ENCODE peak calls at places on chromosomes 1 and 21, in five cellular contexts. One of them, this sample, is unnamed.
A peak's percentile ranks its signal among the peaks of the same experiment; 100 is the strongest.

GRCh38 chr1:66312316-66312715 is 221.6 kb upstream of the SGIP1 start:
- DNase-seq in left ventricle myocardium inferior: no peak
- DNase-seq in OCI-LY7: no peak
- DNase-seq in stimulated activated CD4-positive, alpha-beta T cell treated with anti-CD3 and anti-CD28 coated beads, TNF-alpha, amount 100 ng/mL, for 1 hour: no peak
- DNase-seq in HEK293T: no peak
- DNase-seq in this sample: no peak

GRCh38 chr21:38438476-38438893 is 59.8 kb downstream of the ERG start:
- DNase-seq in OCI-LY7: no peak
- DNase-seq in HEK293T: no peak
- DNase-seq in left ventricle myocardium inferior: peak; percentile 67
- DNase-seq in stimulated activated CD4-positive, alpha-beta T cell treated with anti-CD3 and anti-CD28 coated beads, TNF-alpha, amount 100 ng/mL, for 1 hour: no peak
- DNase-seq in this sample: no peak

GRCh38 chr1:223670458-223671159 is 5.1 kb upstream of the CAPN8 start:
- DNase-seq in HEK293T: peak; percentile 72
- DNase-seq in left ventricle myocardium inferior: no peak
- DNase-seq in OCI-LY7: peak; percentile 8
- DNase-seq in stimulated activated CD4-positive, alpha-beta T cell treated with anti-CD3 and anti-CD28 coated beads, TNF-alpha, amount 100 ng/mL, for 1 hour: no peak
- DNase-seq in this sample: peak; percentile 17

GRCh38 chr1:43056981-43057391 is 98.3 kb upstream of the SLC2A1 start:
- DNase-seq in OCI-LY7: no peak
- DNase-seq in HEK293T: no peak
- DNase-seq in left ventricle myocardium inferior: no peak
- DNase-seq in stimulated activated CD4-positive, alpha-beta T cell treated with anti-CD3 and anti-CD28 coated beads, TNF-alpha, amount 100 ng/mL, for 1 hour: no peak
- DNase-seq in this sample: no peak

GRCh38 chr1:10906866-10907519 is 105.5 kb upstream of the TARDBP start:
- DNase-seq in stimulated activated CD4-positive, alpha-beta T cell treated with anti-CD3 and anti-CD28 coated beads, TNF-alpha, amount 100 ng/mL, for 1 hour: no peak
- DNase-seq in left ventricle myocardium inferior: no peak
- DNase-seq in HEK293T: no peak
- DNase-seq in OCI-LY7: no peak
- DNase-seq in this sample: no peak

GRCh38 chr1:70994753-70995152 is 52.9 kb downstream of the PTGER3 start:
- DNase-seq in OCI-LY7: peak; percentile 7
- DNase-seq in HEK293T: no peak
- DNase-seq in left ventricle myocardium inferior: no peak
- DNase-seq in stimulated activated CD4-positive, alpha-beta T cell treated with anti-CD3 and anti-CD28 coated beads, TNF-alpha, amount 100 ng/mL, for 1 hour: no peak
- DNase-seq in this sample: no peak

GRCh38 chr1:117371436-117372151 is 4.3 kb downstream of the MAN1A2 start:
- DNase-seq in stimulated activated CD4-positive, alpha-beta T cell treated with anti-CD3 and anti-CD28 coated beads, TNF-alpha, amount 100 ng/mL, for 1 hour: no peak
- DNase-seq in HEK293T: no peak
- DNase-seq in left ventricle myocardium inferior: no peak
- DNase-seq in OCI-LY7: no peak
- DNase-seq in this sample: no peak

GRCh38 chr1:96238426-96238825 is 483.2 kb upstream of the PTBP2 start:
- DNase-seq in OCI-LY7: no peak
- DNase-seq in HEK293T: no peak
- DNase-seq in left ventricle myocardium inferior: no peak
- DNase-seq in stimulated activated CD4-positive, alpha-beta T cell treated with anti-CD3 and anti-CD28 coated beads, TNF-alpha, amount 100 ng/mL, for 1 hour: no peak
- DNase-seq in this sample: no peak

GRCh38 chr1:114671011-114671938 is 1.4 kb upstream of the DENND2C start:
- DNase-seq in OCI-LY7: peak; percentile 34
- DNase-seq in stimulated activated CD4-positive, alpha-beta T cell treated with anti-CD3 and anti-CD28 coated beads, TNF-alpha, amount 100 ng/mL, for 1 hour: no peak
- DNase-seq in left ventricle myocardium inferior: no peak
- DNase-seq in HEK293T: no peak
- DNase-seq in this sample: no peak

GRCh38 chr1:96370752-96371151 is 350.8 kb upstream of the PTBP2 start:
- DNase-seq in HEK293T: no peak
- DNase-seq in OCI-LY7: no peak
- DNase-seq in left ventricle myocardium inferior: no peak
- DNase-seq in stimulated activated CD4-positive, alpha-beta T cell treated with anti-CD3 and anti-CD28 coated beads, TNF-alpha, amount 100 ng/mL, for 1 hour: no peak
- DNase-seq in this sample: no peak

GRCh38 chr1:236092899-236093298 is 28.0 kb upstream of the NID1 start:
- DNase-seq in stimulated activated CD4-positive, alpha-beta T cell treated with anti-CD3 and anti-CD28 coated beads, TNF-alpha, amount 100 ng/mL, for 1 hour: no peak
- DNase-seq in left ventricle myocardium inferior: no peak
- DNase-seq in HEK293T: peak; percentile 5
- DNase-seq in OCI-LY7: no peak
- DNase-seq in this sample: no peak

GRCh38 chr1:155974208-155975165 is 3.9 kb downstream of the ARHGEF2 start:
- DNase-seq in OCI-LY7: no peak
- DNase-seq in stimulated activated CD4-positive, alpha-beta T cell treated with anti-CD3 and anti-CD28 coated beads, TNF-alpha, amount 100 ng/mL, for 1 hour: no peak
- DNase-seq in left ventricle myocardium inferior: no peak
- DNase-seq in HEK293T: no peak
- DNase-seq in this sample: no peak

GRCh38 chr1:208604295-208604694 is 360.1 kb upstream of the PLXNA2 start:
- DNase-seq in stimulated activated CD4-positive, alpha-beta T cell treated with anti-CD3 and anti-CD28 coated beads, TNF-alpha, amount 100 ng/mL, for 1 hour: no peak
- DNase-seq in HEK293T: no peak
- DNase-seq in left ventricle myocardium inferior: no peak
- DNase-seq in OCI-LY7: no peak
- DNase-seq in this sample: no peak

GRCh38 chr1:211371406-211372105 is 44.9 kb downstream of the TRAF5 start:
- DNase-seq in HEK293T: no peak
- DNase-seq in OCI-LY7: no peak
- DNase-seq in left ventricle myocardium inferior: no peak
- DNase-seq in stimulated activated CD4-positive, alpha-beta T cell treated with anti-CD3 and anti-CD28 coated beads, TNF-alpha, amount 100 ng/mL, for 1 hour: no peak
- DNase-seq in this sample: no peak

GRCh38 chr1:151972533-151973270 is 21.0 kb downstream of the S100A10 start:
- DNase-seq in HEK293T: peak; percentile 54
- DNase-seq in left ventricle myocardium inferior: no peak
- DNase-seq in stimulated activated CD4-positive, alpha-beta T cell treated with anti-CD3 and anti-CD28 coated beads, TNF-alpha, amount 100 ng/mL, for 1 hour: no peak
- DNase-seq in OCI-LY7: no peak
- DNase-seq in this sample: no peak

GRCh38 chr1:15948091-15948591 is 27.8 kb downstream of the ZBTB17 start:
- DNase-seq in HEK293T: no peak
- DNase-seq in left ventricle myocardium inferior: no peak
- DNase-seq in stimulated activated CD4-positive, alpha-beta T cell treated with anti-CD3 and anti-CD28 coated beads, TNF-alpha, amount 100 ng/mL, for 1 hour: no peak
- DNase-seq in OCI-LY7: peak; percentile 24
- DNase-seq in this sample: no peak

GRCh38 chr1:35847935-35848565 is 35.0 kb upstream of the AGO1 start:
- DNase-seq in OCI-LY7: no peak
- DNase-seq in HEK293T: no peak
- DNase-seq in left ventricle myocardium inferior: no peak
- DNase-seq in stimulated activated CD4-positive, alpha-beta T cell treated with anti-CD3 and anti-CD28 coated beads, TNF-alpha, amount 100 ng/mL, for 1 hour: no peak
- DNase-seq in this sample: no peak

GRCh38 chr1:202561240-202561639 is 149.0 kb downstream of the SYT2 start:
- DNase-seq in stimulated activated CD4-positive, alpha-beta T cell treated with anti-CD3 and anti-CD28 coated beads, TNF-alpha, amount 100 ng/mL, for 1 hour: no peak
- DNase-seq in OCI-LY7: no peak
- DNase-seq in HEK293T: no peak
- DNase-seq in left ventricle myocardium inferior: no peak
- DNase-seq in this sample: no peak

GRCh38 chr1:175015243-175015642 is 8.0 kb downstream of the MRPS14 start:
- DNase-seq in HEK293T: no peak
- DNase-seq in stimulated activated CD4-positive, alpha-beta T cell treated with anti-CD3 and anti-CD28 coated beads, TNF-alpha, amount 100 ng/mL, for 1 hour: no peak
- DNase-seq in OCI-LY7: no peak
- DNase-seq in left ventricle myocardium inferior: no peak
- DNase-seq in this sample: no peak

GRCh38 chr1:25661043-25661807 is 44.6 kb downstream of the MAN1C1 start:
- DNase-seq in OCI-LY7: no peak
- DNase-seq in HEK293T: no peak
- DNase-seq in stimulated activated CD4-positive, alpha-beta T cell treated with anti-CD3 and anti-CD28 coated beads, TNF-alpha, amount 100 ng/mL, for 1 hour: no peak
- DNase-seq in left ventricle myocardium inferior: no peak
- DNase-seq in this sample: no peak

GRCh38 chr1:186792870-186793581 is 35.7 kb upstream of the PLA2G4A start:
- DNase-seq in HEK293T: no peak
- DNase-seq in OCI-LY7: no peak
- DNase-seq in left ventricle myocardium inferior: no peak
- DNase-seq in stimulated activated CD4-positive, alpha-beta T cell treated with anti-CD3 and anti-CD28 coated beads, TNF-alpha, amount 100 ng/mL, for 1 hour: no peak
- DNase-seq in this sample: no peak

GRCh38 chr1:26786437-26787380 is 1.0 kb upstream of the PIGV start:
- DNase-seq in left ventricle myocardium inferior: peak; percentile 67
- DNase-seq in OCI-LY7: peak; percentile 66
- DNase-seq in stimulated activated CD4-positive, alpha-beta T cell treated with anti-CD3 and anti-CD28 coated beads, TNF-alpha, amount 100 ng/mL, for 1 hour: no peak
- DNase-seq in HEK293T: peak; percentile 27
- DNase-seq in this sample: peak; percentile 32

GRCh38 chr1:246567258-246568235 is 1.3 kb downstream of the CNST start:
- DNase-seq in left ventricle myocardium inferior: no peak
- DNase-seq in stimulated activated CD4-positive, alpha-beta T cell treated with anti-CD3 and anti-CD28 coated beads, TNF-alpha, amount 100 ng/mL, for 1 hour: no peak
- DNase-seq in HEK293T: no peak
- DNase-seq in OCI-LY7: peak; percentile 39
- DNase-seq in this sample: no peak

GRCh38 chr1:114750780-114751179 is 7.0 kb downstream of the CSDE1 start:
- DNase-seq in stimulated activated CD4-positive, alpha-beta T cell treated with anti-CD3 and anti-CD28 coated beads, TNF-alpha, amount 100 ng/mL, for 1 hour: no peak
- DNase-seq in HEK293T: no peak
- DNase-seq in left ventricle myocardium inferior: no peak
- DNase-seq in OCI-LY7: no peak
- DNase-seq in this sample: no peak

GRCh38 chr1:20829946-20830345 is 42.8 kb upstream of the HP1BP3 start:
- DNase-seq in OCI-LY7: no peak
- DNase-seq in HEK293T: no peak
- DNase-seq in stimulated activated CD4-positive, alpha-beta T cell treated with anti-CD3 and anti-CD28 coated beads, TNF-alpha, amount 100 ng/mL, for 1 hour: no peak
- DNase-seq in left ventricle myocardium inferior: no peak
- DNase-seq in this sample: no peak

GRCh38 chr1:230909974-230910754 is 41.8 kb upstream of the C1orf198 start:
- DNase-seq in OCI-LY7: no peak
- DNase-seq in HEK293T: no peak
- DNase-seq in left ventricle myocardium inferior: peak; percentile 38
- DNase-seq in stimulated activated CD4-positive, alpha-beta T cell treated with anti-CD3 and anti-CD28 coated beads, TNF-alpha, amount 100 ng/mL, for 1 hour: no peak
- DNase-seq in this sample: no peak

GRCh38 chr1:94803517-94804441 is 16.4 kb upstream of the SLC44A3 start:
- DNase-seq in stimulated activated CD4-positive, alpha-beta T cell treated with anti-CD3 and anti-CD28 coated beads, TNF-alpha, amount 100 ng/mL, for 1 hour: no peak
- DNase-seq in HEK293T: no peak
- DNase-seq in OCI-LY7: no peak
- DNase-seq in left ventricle myocardium inferior: no peak
- DNase-seq in this sample: peak; percentile 28

This sample was measured in neural crest cell.